ENCODE peak calls at places on chromosomes 11 and 22, in six cellular contexts. K, U, N, O, H and G are unnamed samples.
A peak's percentile ranks its signal among the peaks of the same experiment; 100 is the strongest.

GRCh38 chr11:20238712-20239111 is 78.4 kb upstream of the DBX1 start:
- DNase-seq in N (no peak), H (no peak), O (no peak), K (no peak), U (no peak), G (no peak)

GRCh38 chr11:62137881-62138629 is 14.2 kb downstream of the INCENP start:
- DNase-seq in H (no peak), U (no peak), K (no peak), O (no peak), N (no peak), G (no peak)

GRCh38 chr11:69380451-69380901 is 86.5 kb downstream of the MYEOV start:
- DNase-seq in U (no peak), H (no peak), N (no peak), O (no peak), K (no peak), G (no peak)

GRCh38 chr11:131392528-131393255 is 22.3 kb downstream of the NTM start:
- DNase-seq in O (peak; percentile 34), U (peak; percentile 2), H (peak; percentile 1), N (no peak), K (no peak), G (peak; percentile 3)

GRCh38 chr11:16923987-16924386 is 90.2 kb downstream of the PLEKHA7 start:
- DNase-seq in H (no peak), O (no peak), K (no peak), U (no peak), N (no peak), G (no peak)

GRCh38 chr11:2194877-2195755 is 23.5 kb upstream of the TH start:
- DNase-seq in H (peak; percentile 44), O (peak; percentile 25), U (peak; percentile 15), K (no peak), N (no peak), G (peak; percentile 9)

GRCh38 chr11:10735532-10736465 is 15.2 kb upstream of the CTR9 start:
- DNase-seq in K (peak; percentile 92), N (peak; percentile 87), H (peak; percentile 97), O (peak; percentile 99), U (peak; percentile 96), G (peak; percentile 97)

GRCh38 chr11:135027461-135027860 is 615.4 kb upstream of the B3GAT1 start:
- DNase-seq in O (peak; percentile 55), U (peak; percentile 49), H (no peak), N (no peak), K (peak; percentile 40), G (peak; percentile 17)

GRCh38 chr22:44885806-44886360 is 123.9 kb downstream of the PHF21B start:
- DNase-seq in H (no peak), K (no peak), O (no peak), N (no peak), U (no peak), G (no peak)

GRCh38 chr22:49705216-49705600 is 122.5 kb downstream of the BRD1 start:
- DNase-seq in N (no peak), K (no peak), H (no peak), O (no peak), U (no peak), G (no peak)

GRCh38 chr11:82864268-82864667 is 36.0 kb downstream of the PRCP start:
- DNase-seq in O (peak; percentile 73), U (peak; percentile 36), N (peak; percentile 84), K (peak; percentile 13), H (peak; percentile 66), G (peak; percentile 47)

GRCh38 chr11:86388198-86388597 is 13.5 kb downstream of the CCDC81 start:
- DNase-seq in U (no peak), O (no peak), H (no peak), N (no peak), K (no peak), G (no peak)

GRCh38 chr11:35541621-35542375 is 16.4 kb upstream of the PAMR1 start:
- DNase-seq in H (peak; percentile 23), O (peak; percentile 93), U (peak; percentile 94), N (no peak), K (peak; percentile 89), G (peak; percentile 98)

GRCh38 chr11:126917531-126918204 is 82.9 kb downstream of the KIRREL3 start:
- DNase-seq in O (peak; percentile 85), H (peak; percentile 89), U (peak; percentile 97), N (no peak), K (peak; percentile 96), G (peak; percentile 100)

GRCh38 chr11:132234878-132235277 is 864.5 kb downstream of the NTM start:
- DNase-seq in U (peak; percentile 84), N (no peak), K (peak; percentile 67), H (no peak), O (peak; percentile 20), G (peak; percentile 80)

GRCh38 chr22:38107692-38108515 is 2.6 kb downstream of the BAIAP2L2 start:
- DNase-seq in O (no peak), K (no peak), N (no peak), U (no peak), H (peak; percentile 52), G (peak; percentile 36)

GRCh38 chr11:111329306-111330204 is 31.2 kb downstream of the POU2AF3 start:
- DNase-seq in O (no peak), U (no peak), N (no peak), K (no peak), H (no peak), G (no peak)

GRCh38 chr11:44304091-44305084 is 5.6 kb downstream of the ALX4 start:
- DNase-seq in U (no peak), O (no peak), N (no peak), H (no peak), K (no peak), G (no peak)

GRCh38 chr11:66224226-66224850 is 44.1 kb upstream of the RAB1B start:
- DNase-seq in O (no peak), H (no peak), U (no peak), N (no peak), K (no peak), G (no peak)

GRCh38 chr22:30869996-30870395 is 98.6 kb downstream of the MORC2 start:
- DNase-seq in O (no peak), K (no peak), N (no peak), U (no peak), H (no peak), G (no peak)

GRCh38 chr11:61978703-61979661 is 11.5 kb upstream of the FTH1 start:
- DNase-seq in H (no peak), N (no peak), O (peak; percentile 90), U (peak; percentile 37), K (no peak), G (peak; percentile 70)

GRCh38 chr11:123264431-123264780 is 69.4 kb upstream of the CLMP start:
- DNase-seq in U (no peak), N (no peak), O (no peak), K (no peak), H (no peak), G (no peak)

GRCh38 chr22:22397292-22397870 is 111.2 kb downstream of the ZNF280B start:
- DNase-seq in H (peak; percentile 61), O (peak; percentile 31), K (no peak), U (peak; percentile 17), N (no peak), G (peak; percentile 61)

DNA sequence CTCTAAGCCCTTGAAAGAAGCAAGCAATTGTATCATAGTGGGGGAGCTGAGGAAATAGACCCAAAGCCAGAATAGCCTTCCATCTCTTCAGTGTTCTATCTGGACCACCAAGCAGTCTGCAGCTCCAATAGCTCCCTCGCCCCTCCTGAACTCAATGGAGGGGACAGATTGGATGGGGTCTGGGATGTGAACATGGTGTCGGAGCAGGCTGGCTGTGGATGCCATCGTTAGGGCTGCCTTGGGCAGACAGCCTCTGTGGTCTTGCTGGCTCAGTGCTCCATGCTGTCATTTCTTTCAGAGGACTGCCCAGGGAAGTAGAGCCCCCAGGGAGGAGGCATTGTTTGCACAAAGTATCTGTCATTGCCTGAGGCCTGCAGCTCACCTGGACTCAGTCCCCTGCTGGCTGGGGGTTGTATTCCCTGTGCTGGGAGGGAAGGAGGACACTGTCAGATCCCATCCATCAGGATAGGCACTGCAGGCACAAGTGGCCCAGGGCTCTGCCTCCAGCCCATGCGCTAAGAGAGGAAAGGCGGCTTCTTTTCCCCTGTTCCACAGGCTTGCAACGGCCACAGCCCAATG is 537.7 kb downstream of the BUD13 start:
- DNase-seq in O (no peak), U (no peak), K (no peak), H (no peak), N (no peak), G (no peak)
- TF ChIP-seq CTCF in O (no peak), U (no peak), K (no peak), H (no peak), N (no peak), G (no peak)

GRCh38 chr22:36162127-36163034 is 1.8 kb upstream of the APOL3 start:
- DNase-seq in H (no peak), U (no peak), O (no peak), K (no peak), N (no peak), G (no peak)
- H3K4me3 ChIP-seq in H (no peak overlapping the region), U (no peak overlapping the region), O (no peak overlapping the region), K (no peak overlapping the region), N (no peak overlapping the region), G (no peak overlapping the region)

GRCh38 chr11:102530558-102530957 is at the start of gene MMP7:
- DNase-seq in K (no peak), H (peak; percentile 59), U (peak; percentile 68), N (no peak), O (peak; percentile 38), G (peak; percentile 70)

GRCh38 chr11:102528618-102529017 is 1.9 kb downstream of the MMP7 start:
- DNase-seq in O (no peak), N (no peak), K (no peak), H (no peak), U (no peak), G (no peak)

GRCh38 chr11:102539567-102539966 is 9.0 kb upstream of the MMP7 start:
- DNase-seq in N (no peak), K (no peak), O (no peak), H (no peak), U (no peak), G (no peak)

DNA sequence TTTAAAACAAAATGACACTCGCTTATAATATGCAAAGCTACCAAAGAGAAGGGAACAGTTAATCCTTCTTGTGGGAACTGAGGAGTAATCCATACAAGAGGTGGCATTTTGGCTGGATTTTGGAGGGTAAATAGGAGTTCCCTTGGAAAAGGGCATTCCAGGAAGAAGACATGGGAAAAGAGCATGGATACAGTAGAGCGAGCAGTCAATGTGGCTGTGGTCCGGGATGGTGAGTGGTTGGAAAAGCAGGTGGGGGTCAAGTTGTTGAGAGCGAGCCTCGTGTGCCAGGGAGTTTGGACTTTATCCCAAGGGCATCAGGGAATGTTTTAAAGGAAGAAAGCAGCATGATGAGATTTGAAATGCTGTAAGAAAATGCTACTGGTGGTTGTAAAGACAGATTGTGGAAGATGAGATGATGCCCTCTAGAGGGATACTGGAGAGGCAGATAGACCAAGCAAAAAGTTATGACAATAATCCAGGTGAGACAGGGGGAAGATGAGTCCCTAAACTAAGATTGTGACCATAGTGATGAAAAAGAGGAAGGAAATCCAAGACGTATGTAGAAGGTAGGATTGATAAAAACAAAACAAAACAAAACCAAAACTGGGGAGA is 3.8 kb upstream of the MMP7 start:
- DNase-seq in N (no peak), H (no peak), K (no peak), U (no peak), O (no peak), G (no peak)
- TF ChIP-seq CTCF in N (no peak), H (no peak), K (no peak), U (peak; percentile 20), O (peak; percentile 15), G (peak; percentile 35)

DNA sequence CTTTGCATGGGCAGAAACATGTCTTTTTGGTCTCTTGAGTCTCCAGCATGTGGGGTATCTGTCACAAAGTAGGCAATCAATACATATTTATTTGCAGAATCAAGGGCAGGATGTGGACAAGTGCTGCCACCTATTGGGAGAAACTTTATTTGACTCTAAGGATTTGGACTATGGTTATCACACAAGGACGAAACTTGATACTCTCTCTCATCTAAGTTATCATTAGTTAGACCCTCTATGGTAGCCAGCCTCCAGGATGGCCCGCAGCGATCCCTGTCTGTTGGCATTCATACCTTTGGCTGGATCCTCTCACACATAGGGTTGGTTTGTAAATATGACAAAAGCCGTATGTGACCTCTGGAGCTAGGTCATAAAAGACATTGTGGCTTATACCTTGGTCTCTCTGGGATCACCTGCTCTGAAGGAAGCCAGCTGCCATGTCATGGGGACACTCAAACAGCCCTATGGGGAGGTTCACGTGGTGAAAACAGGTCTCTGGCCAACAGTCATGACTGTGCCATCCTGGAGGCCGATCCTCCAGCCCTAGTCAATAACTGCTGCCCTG is 1.1 kb upstream of the FBXO7 start:
- DNase-seq in O (peak; percentile 71), U (peak; percentile 76), K (peak; percentile 66), N (peak; percentile 22), H (peak; percentile 63), G (peak; percentile 68)
- H3K4me3 ChIP-seq in O (no peak overlapping the region), U (no peak overlapping the region), K (peak overlapping the region; percentile 78), N (no peak overlapping the region), H (peak overlapping the region; percentile 81), G (peak overlapping the region; percentile 87)